ENCODE peak calls at places on chromosomes 12 and 14, in six cellular contexts. U is neural crest cell, L is amniotic stem cell, T is HFFc6, G is tibial nerve, C is A172. R is an unnamed sample.

GRCh38 chr14:21475767-21476525 is 813 bp downstream of the RAB2B start:
- DNase-seq in U (no peak), L (no peak), T (no peak), G (no peak), C (no peak), R (no peak)

GRCh38 chr14:29089849-29090248 is 323.3 kb downstream of the FOXG1 start:
- DNase-seq in U (no peak), L (no peak), T (no peak), G (no peak), C (no peak), R (no peak)

GRCh38 chr12:90360300-90360699 is 594.7 kb downstream of the CCER1 start:
- DNase-seq in U (no peak), L (no peak), T (no peak), G (no peak), C (no peak), R (no peak)

GRCh38 chr14:31410048-31410654 is 10.2 kb downstream of the HEATR5A start:
- DNase-seq in U (no peak), L (no peak), T (no peak), G (no peak), C (no peak), R (no peak)

GRCh38 chr12:131033486-131033885 is 79.8 kb downstream of the ADGRD1 start:
- DNase-seq in U (no peak), L (no peak), T (no peak), G (no peak), C (no peak), R (no peak)

GRCh38 chr12:5170894-5171293 is 127.2 kb downstream of the KCNA5 start:
- DNase-seq in U (no peak), L (no peak), T (no peak), G (no peak), C (no peak), R (no peak)

GRCh38 chr12:126890097-126890496 is 1376.9 kb upstream of the TMEM132C start:
- DNase-seq in U (no peak), L (no peak), T (no peak), G (no peak), C (no peak), R (no peak)

GRCh38 chr12:89162704-89163261 is 189.5 kb downstream of the DUSP6 start:
- DNase-seq in U (no peak), L (peak), T (peak), G (peak), C (peak), R (peak)

R was measured in SJSA1.